ENCODE peak calls at places on chromosomes 5 and 9, in eight cellular contexts. N is progenitor cell of endocrine pancreas; L is H9; T is BJ; U is osteoblast; Y is CD4-positive, alpha-beta T cell; J is lower leg skin; F is fibroblast of pulmonary artery. R is an unnamed sample.

GRCh38 chr5:122078116-122078865 is at the start of gene LOX:
- DNase-seq in N (peak), L (peak), T (peak), U (peak), Y (no peak), J (peak), F (peak), R (peak)

GRCh38 chr5:37975531-37975930 is 135.7 kb upstream of the GDNF start:
- DNase-seq in N (no peak), L (no peak), T (peak), U (no peak), Y (no peak), J (no peak), F (no peak), R (no peak)

GRCh38 chr9:86303316-86303975 is 21.1 kb upstream of the ISCA1 start:
- DNase-seq in N (no peak), L (no peak), T (no peak), U (no peak), Y (peak), J (no peak), F (peak), R (no peak)

GRCh38 chr5:96930058-96930457 is 5.8 kb upstream of the LNPEP start:
- DNase-seq in N (no peak), L (no peak), T (no peak), U (no peak), Y (no peak), J (no peak), F (no peak), R (no peak)

GRCh38 chr9:7811679-7812078 is 12.1 kb upstream of the DMAC1 start:
- DNase-seq in N (no peak), L (no peak), T (no peak), U (no peak), Y (no peak), J (no peak), F (no peak), R (no peak)

GRCh38 chr5:42148813-42149212 is 223.7 kb downstream of the FBXO4 start:
- DNase-seq in N (no peak), L (no peak), T (no peak), U (no peak), Y (no peak), J (no peak), F (no peak), R (no peak)

GRCh38 chr9:36864491-36865410 is 169.3 kb downstream of the PAX5 start:
- DNase-seq in N (no peak), L (peak), T (no peak), U (no peak), Y (no peak), J (no peak), F (no peak), R (peak)

GRCh38 chr5:142201471-142201887 is 92.9 kb downstream of the NDFIP1 start:
- DNase-seq in N (no peak), L (no peak), T (peak), U (peak), Y (no peak), J (no peak), F (peak), R (no peak)

GRCh38 chr5:96829336-96829735 is 21.6 kb upstream of the ERAP1 start:
- DNase-seq in N (no peak), L (no peak), T (no peak), U (no peak), Y (no peak), J (no peak), F (no peak), R (no peak)

GRCh38 chr9:121645853-121646807 is 5.3 kb upstream of the DAB2IP start:
- DNase-seq in N (no peak), L (no peak), T (no peak), U (no peak), Y (no peak), J (no peak), F (no peak), R (no peak)

GRCh38 chr5:132190161-132190817 is 37.4 kb downstream of the P4HA2 start:
- DNase-seq in N (no peak), L (peak), T (peak), U (peak), Y (no peak), J (no peak), F (peak), R (no peak)

GRCh38 chr5:137192293-137192743 is 306.8 kb downstream of the SPOCK1 start:
- DNase-seq in N (no peak), L (no peak), T (peak), U (no peak), Y (no peak), J (no peak), F (peak), R (no peak)

GRCh38 chr5:95113489-95113888 is 171.4 kb downstream of the MCTP1 start:
- DNase-seq in N (no peak), L (peak), T (peak), U (no peak), Y (no peak), J (no peak), F (peak), R (no peak)

GRCh38 chr9:97556721-97557605 is 55.5 kb downstream of the TMOD1 start:
- DNase-seq in N (no peak), L (no peak), T (no peak), U (no peak), Y (no peak), J (no peak), F (no peak), R (no peak)

GRCh38 chr5:156699147-156699546 is 150.9 kb upstream of the PPP1R2B start:
- DNase-seq in N (no peak), L (no peak), T (no peak), U (peak), Y (no peak), J (no peak), F (no peak), R (no peak)

GRCh38 chr5:151295801-151296477 is 7.6 kb downstream of the SLC36A3 start:
- DNase-seq in N (no peak), L (no peak), T (no peak), U (no peak), Y (no peak), J (no peak), F (no peak), R (no peak)

GRCh38 chr5:151029856-151030336 is 9.5 kb downstream of the GPX3 start:
- DNase-seq in N (no peak), L (no peak), T (no peak), U (no peak), Y (no peak), J (no peak), F (no peak), R (no peak)

GRCh38 chr9:110058304-110058953 is 149.5 kb downstream of the C9orf152 start:
- DNase-seq in N (peak), L (peak), T (no peak), U (no peak), Y (peak), J (no peak), F (peak), R (peak)

GRCh38 chr5:165757756-165758155 is 2252.3 kb downstream of the MAT2B start:
- DNase-seq in N (no peak), L (no peak), T (no peak), U (no peak), Y (no peak), J (no peak), F (no peak), R (no peak)

GRCh38 chr9:136587145-136587943 is 41.5 kb upstream of the NOTCH1 start:
- DNase-seq in N (no peak), L (peak), T (no peak), U (peak), Y (no peak), J (peak), F (peak), R (no peak)

GRCh38 chr5:132094393-132095076 is 20.9 kb downstream of the CSF2 start:
- DNase-seq in N (no peak), L (peak), T (peak), U (peak), Y (no peak), J (no peak), F (peak), R (no peak)

GRCh38 chr9:35791321-35791921 is at the start of gene NPR2:
- DNase-seq in N (no peak), L (no peak), T (no peak), U (peak), Y (no peak), J (no peak), F (peak), R (peak)

GRCh38 chr5:176573564-176574296 is 24.6 kb downstream of the CDHR2 start:
- DNase-seq in N (peak), L (peak), T (no peak), U (peak), Y (peak), J (peak), F (peak), R (peak)

GRCh38 chr5:107253246-107253645 is 417.5 kb downstream of the EFNA5 start:
- DNase-seq in N (no peak), L (no peak), T (no peak), U (no peak), Y (no peak), J (no peak), F (no peak), R (no peak)

GRCh38 chr9:128724744-128725211 is 851 bp upstream of the ZDHHC12 start:
- DNase-seq in N (no peak), L (peak), T (no peak), U (peak), Y (peak), J (peak), F (peak), R (peak)

GRCh38 chr9:97744710-97745708 is 47.9 kb upstream of the XPA start:
- DNase-seq in N (no peak), L (peak), T (no peak), U (no peak), Y (no peak), J (no peak), F (no peak), R (no peak)

GRCh38 chr5:140000332-140000731 is 42.8 kb downstream of the NRG2 start:
- DNase-seq in N (no peak), L (no peak), T (no peak), U (no peak), Y (no peak), J (no peak), F (no peak), R (no peak)
- TF ChIP-seq CTCF in N (no peak), L (no peak), T (no peak), U (no peak), Y (no peak), J (no peak), F (no peak), R (no peak)

DNA sequence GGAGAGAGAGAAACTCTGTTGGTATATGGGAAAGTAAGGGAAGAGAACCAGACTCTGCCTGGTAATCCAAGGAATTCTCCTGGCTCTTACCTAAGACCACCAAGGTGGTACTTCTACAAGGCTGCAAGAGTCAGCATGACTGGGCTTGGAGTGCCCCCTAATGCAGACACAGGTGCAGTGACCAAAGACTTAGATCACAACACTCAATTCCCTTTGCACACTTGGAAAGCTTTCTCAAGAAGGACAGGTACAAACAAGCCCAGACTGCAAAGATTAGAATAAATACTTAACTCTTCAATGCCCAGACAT is 25.2 kb downstream of the UGT3A2 start:
- DNase-seq in N (no peak), L (peak), T (no peak), U (no peak), Y (no peak), J (no peak), F (no peak), R (no peak)
- TF ChIP-seq CTCF in N (peak), L (peak), T (no peak), U (no peak), Y (no peak), J (no peak), F (no peak), R (no peak)

GRCh38 chr9:94920439-94920951 is 194.0 kb downstream of the AOPEP start:
- DNase-seq in N (no peak), L (no peak), T (peak), U (no peak), Y (no peak), J (peak), F (peak), R (no peak)

GRCh38 chr9:94919376-94920098 is 193.0 kb downstream of the AOPEP start:
- DNase-seq in N (no peak), L (no peak), T (no peak), U (no peak), Y (no peak), J (no peak), F (peak), R (no peak)

GRCh38 chr9:94915476-94916450 is 189.3 kb downstream of the AOPEP start:
- DNase-seq in N (no peak), L (peak), T (no peak), U (no peak), Y (no peak), J (peak), F (no peak), R (no peak)

GRCh38 chr9:94916956-94917355 is 190.5 kb downstream of the AOPEP start:
- DNase-seq in N (no peak), L (no peak), T (no peak), U (no peak), Y (no peak), J (no peak), F (no peak), R (no peak)

GRCh38 chr9:94918038-94918753 is 191.7 kb downstream of the AOPEP start:
- DNase-seq in N (no peak), L (peak), T (no peak), U (no peak), Y (no peak), J (no peak), F (no peak), R (no peak)
- TF ChIP-seq CTCF in N (no peak), L (no peak), T (no peak), U (no peak), Y (no peak), J (no peak), F (no peak), R (no peak)

GRCh38 chr5:160118349-160119141 is 705 bp downstream of the PWWP2A start:
- DNase-seq in N (peak), L (peak), T (no peak), U (peak), Y (peak), J (peak), F (peak), R (peak)
- TF ChIP-seq CTCF in N (no peak), L (no peak), T (peak), U (no peak), Y (no peak), J (no peak), F (no peak), R (no peak)

GRCh38 chr9:134752476-134752875 is 110.9 kb downstream of the COL5A1 start:
- DNase-seq in N (no peak), L (no peak), T (no peak), U (no peak), Y (no peak), J (no peak), F (no peak), R (no peak)
- TF ChIP-seq CTCF in N (no peak), L (no peak), T (no peak), U (no peak), Y (no peak), J (no peak), F (no peak), R (no peak)